ENCODE peak calls at places on chromosomes 4 and X, in six cellular contexts. One of them, this sample, is unnamed. For H3K27me3, the result is how much of the 10 kb centered on the place peaks cover.

GRCh38 chr4:82517043-82517442 is 44.7 kb downstream of the TMEM150C start:
- DNase-seq in PC-3: peak
- DNase-seq in hepatocyte: no peak
- DNase-seq in HCT116: no peak
- DNase-seq in neural progenitor cell: no peak
- DNase-seq in GM23248: peak
- DNase-seq in this sample: no peak

GRCh38 chr4:26404597-26405323 is 83.9 kb downstream of the RBPJ start:
- DNase-seq in HCT116: no peak
- DNase-seq in PC-3: no peak
- DNase-seq in neural progenitor cell: no peak
- DNase-seq in GM23248: no peak
- DNase-seq in hepatocyte: peak
- DNase-seq in this sample: no peak

GRCh38 chr4:4386736-4387392 is at the start of gene NSG1:
- DNase-seq in HCT116: no peak
- DNase-seq in neural progenitor cell: peak
- DNase-seq in PC-3: no peak
- DNase-seq in GM23248: peak
- DNase-seq in hepatocyte: peak
- DNase-seq in this sample: peak

GRCh38 chr4:108042927-108043326 is 53.2 kb downstream of the HADH start:
- DNase-seq in GM23248: no peak
- DNase-seq in neural progenitor cell: no peak
- DNase-seq in PC-3: no peak
- DNase-seq in HCT116: no peak
- DNase-seq in hepatocyte: no peak
- DNase-seq in this sample: no peak

GRCh38 chr4:145390566-145390965 is 91.1 kb upstream of the SMAD1 start:
- DNase-seq in neural progenitor cell: no peak
- DNase-seq in PC-3: no peak
- DNase-seq in GM23248: no peak
- DNase-seq in HCT116: no peak
- DNase-seq in hepatocyte: no peak
- DNase-seq in this sample: no peak

GRCh38 chrX:79715448-79715847 is 299.1 kb upstream of the TBX22 start:
- DNase-seq in neural progenitor cell: no peak
- DNase-seq in hepatocyte: no peak
- DNase-seq in HCT116: no peak
- DNase-seq in PC-3: no peak
- DNase-seq in GM23248: no peak
- DNase-seq in this sample: no peak

GRCh38 chrX:63686878-63687714 is 97.9 kb downstream of the ARHGEF9 start:
- DNase-seq in PC-3: peak
- DNase-seq in HCT116: peak
- DNase-seq in neural progenitor cell: peak
- DNase-seq in GM23248: peak
- DNase-seq in hepatocyte: peak
- DNase-seq in this sample: peak

GRCh38 chr4:150229538-150229937 is 151.3 kb downstream of the DCLK2 start:
- DNase-seq in PC-3: peak
- DNase-seq in neural progenitor cell: no peak
- DNase-seq in hepatocyte: no peak
- DNase-seq in GM23248: peak
- DNase-seq in HCT116: no peak
- DNase-seq in this sample: no peak

GRCh38 chr4:134935320-134935719 is 733.7 kb upstream of the PABPC4L start:
- DNase-seq in hepatocyte: peak
- DNase-seq in GM23248: peak
- DNase-seq in neural progenitor cell: peak
- DNase-seq in HCT116: no peak
- DNase-seq in PC-3: peak
- DNase-seq in this sample: peak

GRCh38 chr4:30959781-30960485 is 239.8 kb downstream of the PCDH7 start:
- DNase-seq in hepatocyte: no peak
- DNase-seq in neural progenitor cell: no peak
- DNase-seq in PC-3: no peak
- DNase-seq in HCT116: no peak
- DNase-seq in GM23248: no peak
- DNase-seq in this sample: no peak

GRCh38 chr4:181030961-181031360 is 1212.2 kb upstream of the TENM3 start:
- DNase-seq in neural progenitor cell: no peak
- DNase-seq in GM23248: peak
- DNase-seq in hepatocyte: no peak
- DNase-seq in PC-3: peak
- DNase-seq in HCT116: no peak
- DNase-seq in this sample: no peak

GRCh38 chrX:368811-369562 is 17.7 kb downstream of the PPP2R3B start:
- DNase-seq in neural progenitor cell: peak
- DNase-seq in PC-3: no peak
- DNase-seq in HCT116: no peak
- DNase-seq in GM23248: peak
- DNase-seq in hepatocyte: no peak
- DNase-seq in this sample: peak

GRCh38 chr4:159235779-159236368 is 133.0 kb downstream of the RAPGEF2 start:
- DNase-seq in GM23248: peak
- DNase-seq in HCT116: no peak
- DNase-seq in PC-3: no peak
- DNase-seq in neural progenitor cell: peak
- DNase-seq in hepatocyte: no peak
- DNase-seq in this sample: no peak

GRCh38 chr4:159240690-159241089 is 137.8 kb downstream of the RAPGEF2 start:
- DNase-seq in hepatocyte: no peak
- DNase-seq in HCT116: no peak
- DNase-seq in GM23248: peak
- DNase-seq in PC-3: no peak
- DNase-seq in neural progenitor cell: no peak
- DNase-seq in this sample: no peak

GRCh38 chr4:53541577-53542206 is 49.6 kb downstream of the LNX1 start:
- DNase-seq in hepatocyte: peak
- DNase-seq in GM23248: peak
- DNase-seq in HCT116: no peak
- DNase-seq in PC-3: peak
- DNase-seq in neural progenitor cell: no peak
- DNase-seq in this sample: no peak

GRCh38 chr4:183447646-183448045 is 3.2 kb downstream of the CDKN2AIP start:
- DNase-seq in PC-3: no peak
- DNase-seq in neural progenitor cell: no peak
- DNase-seq in hepatocyte: no peak
- DNase-seq in GM23248: no peak
- DNase-seq in HCT116: no peak
- DNase-seq in this sample: no peak

GRCh38 chr4:141654098-141654497 is 17.7 kb downstream of the IL15 start:
- DNase-seq in PC-3: peak
- DNase-seq in GM23248: peak
- DNase-seq in hepatocyte: peak
- DNase-seq in neural progenitor cell: peak
- DNase-seq in HCT116: no peak
- DNase-seq in this sample: peak

GRCh38 chr4:52640808-52641595 is 18.1 kb downstream of the USP46 start:
- DNase-seq in neural progenitor cell: no peak
- DNase-seq in hepatocyte: no peak
- DNase-seq in HCT116: peak
- DNase-seq in PC-3: no peak
- DNase-seq in GM23248: peak
- DNase-seq in this sample: no peak

GRCh38 chrX:118961866-118962560 is 12.4 kb upstream of the LONRF3 start:
- DNase-seq in GM23248: no peak
- DNase-seq in hepatocyte: no peak
- DNase-seq in HCT116: no peak
- DNase-seq in neural progenitor cell: no peak
- DNase-seq in PC-3: peak
- DNase-seq in this sample: no peak

GRCh38 chr4:76283900-76284299 is 22.6 kb upstream of the STBD1 start:
- DNase-seq in hepatocyte: no peak
- DNase-seq in PC-3: peak
- DNase-seq in GM23248: no peak
- DNase-seq in neural progenitor cell: no peak
- DNase-seq in HCT116: no peak
- DNase-seq in this sample: no peak

GRCh38 chrX:39453847-39454645 is 643.7 kb downstream of the BCOR start:
- DNase-seq in hepatocyte: peak
- DNase-seq in GM23248: no peak
- DNase-seq in HCT116: no peak
- DNase-seq in neural progenitor cell: no peak
- DNase-seq in PC-3: no peak
- DNase-seq in this sample: no peak

GRCh38 chr4:153115322-153116100 is 88.7 kb upstream of the TRIM2 start:
- DNase-seq in HCT116: peak
- DNase-seq in hepatocyte: peak
- DNase-seq in GM23248: peak
- DNase-seq in PC-3: peak
- DNase-seq in neural progenitor cell: no peak
- DNase-seq in this sample: no peak

GRCh38 chr4:44194365-44194764 is 254.2 kb downstream of the KCTD8 start:
- DNase-seq in PC-3: peak
- DNase-seq in HCT116: no peak
- DNase-seq in hepatocyte: no peak
- DNase-seq in neural progenitor cell: no peak
- DNase-seq in GM23248: no peak
- DNase-seq in this sample: no peak

GRCh38 chr4:77263247-77263646 is 106.2 kb downstream of the CCNG2 start:
- DNase-seq in PC-3: no peak
- DNase-seq in hepatocyte: no peak
- DNase-seq in neural progenitor cell: no peak
- DNase-seq in HCT116: no peak
- DNase-seq in GM23248: no peak
- DNase-seq in this sample: no peak

GRCh38 chr4:61831987-61832386 is 631.9 kb downstream of the ADGRL3 start:
- DNase-seq in neural progenitor cell: no peak
- DNase-seq in PC-3: no peak
- DNase-seq in hepatocyte: no peak
- DNase-seq in GM23248: no peak
- DNase-seq in HCT116: no peak
- DNase-seq in this sample: no peak

DNA sequence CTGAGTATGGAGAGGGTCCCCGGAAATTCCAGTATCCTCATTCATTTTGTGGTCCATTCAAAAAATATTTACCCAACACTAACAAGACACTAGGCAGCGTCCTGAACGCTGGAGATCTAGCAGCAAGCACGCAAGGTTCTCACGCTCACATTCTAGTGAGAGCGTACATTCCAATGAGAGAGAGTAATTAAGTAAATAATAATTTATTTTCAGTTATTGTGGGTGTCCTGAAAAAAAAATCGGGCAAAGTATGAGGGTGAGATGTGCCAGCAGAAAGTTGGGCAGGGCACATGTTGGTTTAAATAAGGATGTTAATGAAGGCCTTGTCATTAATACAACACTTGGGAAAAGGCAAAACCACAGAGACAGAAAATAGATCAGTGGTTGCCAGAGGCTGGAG is 4.0 kb upstream of the TMEM156 start:
- DNase-seq in PC-3: peak
- DNase-seq in hepatocyte: no peak
- DNase-seq in neural progenitor cell: no peak
- DNase-seq in HCT116: no peak
- DNase-seq in GM23248: no peak
- DNase-seq in this sample: no peak
- TF ChIP-seq EZH2phosphoT487 in PC-3: no peak
- TF ChIP-seq EZH2phosphoT487 in hepatocyte: no peak
- TF ChIP-seq EZH2phosphoT487 in neural progenitor cell: no peak
- TF ChIP-seq EZH2phosphoT487 in HCT116: no peak
- TF ChIP-seq EZH2phosphoT487 in GM23248: no peak
- TF ChIP-seq EZH2phosphoT487 in this sample: no peak

DNA sequence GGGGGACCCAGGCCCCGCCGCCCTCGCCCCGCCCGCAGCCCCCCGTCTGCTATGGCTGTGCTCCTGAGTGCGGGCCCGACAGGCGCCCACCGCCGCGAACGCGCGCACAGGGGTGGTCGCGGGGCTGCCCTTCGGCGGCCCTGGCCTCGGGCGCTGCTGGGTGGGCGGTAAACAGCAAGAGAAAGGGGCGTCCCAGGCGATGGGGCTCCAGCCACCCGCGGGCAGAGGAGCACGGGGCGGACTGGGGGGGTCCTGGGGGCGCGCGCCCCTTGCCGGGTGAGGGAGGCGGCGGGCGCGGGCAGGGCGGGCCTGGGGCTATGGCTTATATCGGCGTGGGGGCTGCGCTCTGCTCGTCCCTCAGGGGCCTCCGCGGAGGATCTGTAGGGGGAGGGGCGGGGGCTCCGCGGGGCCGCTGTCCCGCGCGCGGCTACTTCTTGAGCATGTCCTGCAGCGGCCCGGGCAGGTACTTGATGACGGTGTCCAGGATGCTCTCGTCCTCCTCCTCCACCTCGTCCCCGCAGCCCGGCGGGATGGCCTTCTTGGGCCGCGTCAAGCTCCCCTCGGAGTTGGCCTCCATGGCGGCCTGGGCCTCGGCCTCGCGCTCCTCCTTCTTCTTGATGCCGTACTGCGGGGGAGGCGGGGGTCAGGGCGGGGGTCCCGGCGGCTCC is 39.7 kb downstream of the CPLX1 start:
- DNase-seq in PC-3: no peak
- DNase-seq in neural progenitor cell: peak
- DNase-seq in GM23248: no peak
- DNase-seq in HCT116: no peak
- DNase-seq in hepatocyte: no peak
- DNase-seq in this sample: peak
- TF ChIP-seq EZH2 in PC-3: no peak
- TF ChIP-seq EZH2 in neural progenitor cell: peak
- TF ChIP-seq EZH2 in GM23248: peak
- TF ChIP-seq EZH2 in HCT116: no peak
- TF ChIP-seq EZH2 in hepatocyte: peak
- TF ChIP-seq EZH2 in this sample: no peak

GRCh38 chr4:8063974-8064563 is 94.5 kb downstream of the ABLIM2 start:
- DNase-seq in hepatocyte: no peak
- DNase-seq in neural progenitor cell: no peak
- DNase-seq in GM23248: no peak
- DNase-seq in HCT116: no peak
- DNase-seq in PC-3: no peak
- DNase-seq in this sample: no peak
- H3K27me3 ChIP-seq in hepatocyte: under half
- H3K27me3 ChIP-seq in neural progenitor cell: under half
- H3K27me3 ChIP-seq in GM23248: under half
- H3K27me3 ChIP-seq in HCT116: under half
- H3K27me3 ChIP-seq in PC-3: under half
- H3K27me3 ChIP-seq in this sample: under half

DNA sequence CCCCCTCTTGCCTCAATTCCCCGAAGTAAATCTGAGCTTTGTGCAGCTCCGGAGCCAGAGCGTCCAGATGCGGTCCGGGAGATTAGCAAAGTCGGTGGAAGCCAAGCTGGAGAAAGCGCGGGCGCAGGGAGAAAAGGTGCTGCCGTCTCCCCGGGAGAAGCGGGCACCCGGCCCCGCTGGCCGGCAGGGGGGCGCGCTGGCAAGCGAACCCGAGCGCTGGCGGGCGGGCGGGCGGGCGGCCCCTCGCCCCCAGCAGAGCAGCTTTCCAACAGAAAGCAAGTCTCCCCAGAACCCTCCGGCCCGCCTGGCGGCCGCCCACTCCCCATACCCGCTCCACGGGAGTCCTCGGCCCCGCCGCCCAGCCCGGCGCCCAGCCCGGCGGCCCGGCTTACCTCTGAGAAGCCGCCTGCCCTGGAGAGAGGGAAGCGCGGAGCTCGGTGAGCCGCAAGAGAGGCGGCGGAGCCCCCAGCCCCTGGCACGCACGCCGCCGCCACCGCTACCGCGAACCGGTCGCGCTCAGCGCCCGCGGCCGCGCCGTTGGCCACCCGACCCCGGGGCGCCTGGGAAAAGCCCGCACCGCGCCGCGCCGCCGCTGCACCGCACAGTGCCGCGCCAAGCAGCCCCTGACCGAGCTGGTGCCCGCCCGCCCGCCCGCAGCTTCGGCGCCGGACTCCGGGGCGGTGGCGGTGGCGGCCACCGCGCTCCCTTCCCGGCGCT is 529 bp upstream of the CITED1 start:
- DNase-seq in hepatocyte: no peak
- DNase-seq in GM23248: peak
- DNase-seq in neural progenitor cell: peak
- DNase-seq in PC-3: peak
- DNase-seq in HCT116: no peak
- DNase-seq in this sample: peak
- TF ChIP-seq EZH2phosphoT487 in hepatocyte: no peak
- TF ChIP-seq EZH2phosphoT487 in GM23248: no peak
- TF ChIP-seq EZH2phosphoT487 in neural progenitor cell: no peak
- TF ChIP-seq EZH2phosphoT487 in PC-3: no peak
- TF ChIP-seq EZH2phosphoT487 in HCT116: no peak
- TF ChIP-seq EZH2phosphoT487 in this sample: no peak

This sample was measured in GM23338.